ENCODE peak calls at places on chromosomes 13 and 19, in nine cellular contexts. H is K562; E is left lung; D is left cardiac atrium; F is HepG2; M is omental fat pad; Z is activated CD8-positive, alpha-beta memory T cell treated with anti-CD3 and anti-CD28 coated beads, Interleukin-2, amount 10 ng/mL, durations not matched to agents 7 days and 5 days; L is heart right ventricle; T is activated naive CD4-positive, alpha-beta T cell treated with anti-CD3 and anti-CD28 coated beads, Interleukin-2, amount 50 U/mL, for 72 hours. C is an unnamed sample.

GRCh38 chr19:58317481-58318072 is 9.2 kb upstream of the ZSCAN22 start:
- ATAC-seq in L (peak; percentile 31), D (no peak), T (no peak), H (peak; percentile 72), E (peak; percentile 69), M (no peak), F (no peak), Z (peak; percentile 30), C (no peak)

GRCh38 chr13:39123578-39123977 is 85.3 kb downstream of the NHLRC3 start:
- ATAC-seq in Z (no peak), F (no peak), L (no peak), T (no peak), H (no peak), M (no peak), E (no peak), D (no peak), C (no peak)

GRCh38 chr19:15897026-15897737 is 692 bp downstream of the CYP4F2 start:
- ATAC-seq in H (no peak), L (no peak), D (no peak), M (no peak), T (no peak), F (peak; percentile 61), Z (no peak), E (no peak), C (no peak)

GRCh38 chr19:44905437-44906160 is at the start of gene APOE:
- ATAC-seq in L (peak; percentile 12), H (peak; percentile 22), F (peak; percentile 62), T (no peak), M (no peak), D (peak; percentile 50), E (peak; percentile 51), Z (no peak), C (no peak)

GRCh38 chr13:42702726-42703125 is 78.7 kb upstream of the FAM216B start:
- ATAC-seq in M (peak; percentile 73), D (peak; percentile 48), L (no peak), F (no peak), Z (no peak), E (peak; percentile 62), H (no peak), T (no peak), C (no peak)

GRCh38 chr19:35305181-35305580 is 13.2 kb downstream of the MAG start:
- ATAC-seq in F (no peak), E (no peak), L (no peak), M (no peak), T (no peak), D (no peak), H (no peak), Z (no peak), C (no peak)

GRCh38 chr13:44231786-44232516 is 141.7 kb upstream of the SERP2 start:
- ATAC-seq in Z (no peak), L (no peak), H (no peak), T (peak; percentile 94), E (peak; percentile 95), M (peak; percentile 96), D (peak; percentile 36), F (peak; percentile 73), C (peak; percentile 92)

GRCh38 chr13:65133094-65133493 is 2097.0 kb downstream of the PCDH9 start:
- ATAC-seq in L (no peak), Z (no peak), H (no peak), M (no peak), D (no peak), T (no peak), E (no peak), F (no peak), C (no peak)

C was measured in gastroesophageal sphincter.